ENCODE peak calls at places on chromosomes 1 and 21, in five cellular contexts. One of them, this sample, is unnamed.

GRCh38 chr1:229340496-229340895 is 2.4 kb downstream of the CCSAP start:
- DNase-seq in PC-9: no peak
- DNase-seq in fibroblast of lung: no peak
- DNase-seq in stomach: no peak
- DNase-seq in CD8-positive, alpha-beta memory T cell: no peak
- DNase-seq in this sample: no peak

GRCh38 chr1:203627819-203628184 is 1.2 kb downstream of the ATP2B4 start:
- DNase-seq in PC-9: no peak
- DNase-seq in fibroblast of lung: peak; percentile 49
- DNase-seq in stomach: peak; percentile 37
- DNase-seq in CD8-positive, alpha-beta memory T cell: no peak
- DNase-seq in this sample: no peak

GRCh38 chr21:35850029-35850428 is 210.3 kb downstream of the SETD4 start:
- DNase-seq in PC-9: no peak
- DNase-seq in fibroblast of lung: peak; percentile 52
- DNase-seq in stomach: no peak
- DNase-seq in CD8-positive, alpha-beta memory T cell: no peak
- DNase-seq in this sample: no peak

GRCh38 chr1:242243472-242243871 is 244.6 kb upstream of the MAP1LC3C start:
- DNase-seq in PC-9: no peak
- DNase-seq in fibroblast of lung: no peak
- DNase-seq in stomach: no peak
- DNase-seq in CD8-positive, alpha-beta memory T cell: no peak
- DNase-seq in this sample: no peak

GRCh38 chr1:20936216-20936615 is 149.1 kb upstream of the HP1BP3 start:
- DNase-seq in PC-9: no peak
- DNase-seq in fibroblast of lung: peak; percentile 6
- DNase-seq in stomach: no peak
- DNase-seq in CD8-positive, alpha-beta memory T cell: no peak
- DNase-seq in this sample: no peak

GRCh38 chr1:25198731-25199231 is 33.5 kb downstream of the SYF2 start:
- DNase-seq in PC-9: no peak
- DNase-seq in fibroblast of lung: peak; percentile 32
- DNase-seq in stomach: peak; percentile 72
- DNase-seq in CD8-positive, alpha-beta memory T cell: no peak
- DNase-seq in this sample: peak; percentile 21

GRCh38 chr21:45379171-45379900 is 25.6 kb upstream of the COL18A1 start:
- DNase-seq in PC-9: no peak
- DNase-seq in fibroblast of lung: no peak
- DNase-seq in stomach: no peak
- DNase-seq in CD8-positive, alpha-beta memory T cell: peak; percentile 15
- DNase-seq in this sample: no peak

GRCh38 chr1:31433396-31433930 is 20.4 kb downstream of the SERINC2 start:
- DNase-seq in PC-9: no peak
- DNase-seq in fibroblast of lung: no peak
- DNase-seq in stomach: peak; percentile 24
- DNase-seq in CD8-positive, alpha-beta memory T cell: no peak
- DNase-seq in this sample: no peak

GRCh38 chr1:16026723-16027484 is 5.1 kb downstream of the CLCNKA start:
- DNase-seq in PC-9: no peak
- DNase-seq in fibroblast of lung: no peak
- DNase-seq in stomach: peak; percentile 37
- DNase-seq in CD8-positive, alpha-beta memory T cell: no peak
- DNase-seq in this sample: no peak

GRCh38 chr1:9877962-9878361 is 32.1 kb downstream of the CTNNBIP1 start:
- DNase-seq in PC-9: peak; percentile 87
- DNase-seq in fibroblast of lung: no peak
- DNase-seq in stomach: peak; percentile 67
- DNase-seq in CD8-positive, alpha-beta memory T cell: peak; percentile 22
- DNase-seq in this sample: no peak

GRCh38 chr21:14877581-14878228 is 187.1 kb downstream of the NRIP1 start:
- DNase-seq in PC-9: peak; percentile 93
- DNase-seq in fibroblast of lung: peak; percentile 65
- DNase-seq in stomach: no peak
- DNase-seq in CD8-positive, alpha-beta memory T cell: no peak
- DNase-seq in this sample: no peak

GRCh38 chr1:27045973-27046558 is 33.4 kb upstream of the TENT5B start:
- DNase-seq in PC-9: no peak
- DNase-seq in fibroblast of lung: peak; percentile 60
- DNase-seq in stomach: peak; percentile 69
- DNase-seq in CD8-positive, alpha-beta memory T cell: peak; percentile 63
- DNase-seq in this sample: peak; percentile 58

GRCh38 chr1:213457097-213457680 is 406.1 kb downstream of the RPS6KC1 start:
- DNase-seq in PC-9: no peak
- DNase-seq in fibroblast of lung: no peak
- DNase-seq in stomach: no peak
- DNase-seq in CD8-positive, alpha-beta memory T cell: no peak
- DNase-seq in this sample: no peak

GRCh38 chr1:206030714-206031113 is 7.0 kb upstream of the CTSE start:
- DNase-seq in PC-9: peak; percentile 79
- DNase-seq in fibroblast of lung: peak; percentile 64
- DNase-seq in stomach: peak; percentile 82
- DNase-seq in CD8-positive, alpha-beta memory T cell: peak; percentile 62
- DNase-seq in this sample: peak; percentile 56

GRCh38 chr1:167412920-167413319 is 105.4 kb downstream of the CD247 start:
- DNase-seq in PC-9: no peak
- DNase-seq in fibroblast of lung: no peak
- DNase-seq in stomach: no peak
- DNase-seq in CD8-positive, alpha-beta memory T cell: no peak
- DNase-seq in this sample: no peak

GRCh38 chr1:167418397-167418796 is 99.9 kb downstream of the CD247 start:
- DNase-seq in PC-9: no peak
- DNase-seq in fibroblast of lung: no peak
- DNase-seq in stomach: no peak
- DNase-seq in CD8-positive, alpha-beta memory T cell: no peak
- DNase-seq in this sample: no peak

GRCh38 chr1:167420510-167420909 is 97.8 kb downstream of the CD247 start:
- DNase-seq in PC-9: no peak
- DNase-seq in fibroblast of lung: no peak
- DNase-seq in stomach: no peak
- DNase-seq in CD8-positive, alpha-beta memory T cell: no peak
- DNase-seq in this sample: no peak

GRCh38 chr1:167413328-167413727 is 105.0 kb downstream of the CD247 start:
- DNase-seq in PC-9: no peak
- DNase-seq in fibroblast of lung: no peak
- DNase-seq in stomach: no peak
- DNase-seq in CD8-positive, alpha-beta memory T cell: no peak
- DNase-seq in this sample: no peak

GRCh38 chr1:167416506-167416905 is 101.8 kb downstream of the CD247 start:
- DNase-seq in PC-9: peak; percentile 59
- DNase-seq in fibroblast of lung: no peak
- DNase-seq in stomach: no peak
- DNase-seq in CD8-positive, alpha-beta memory T cell: no peak
- DNase-seq in this sample: no peak
- H3K36me3 ChIP-seq in PC-9: peaks cover 5% of the 10 kb centered on the region
- H3K36me3 ChIP-seq in fibroblast of lung: peaks cover 2% of the 10 kb centered on the region
- H3K36me3 ChIP-seq in stomach: peaks cover 59% of the 10 kb centered on the region
- H3K36me3 ChIP-seq in CD8-positive, alpha-beta memory T cell: peaks cover 5% of the 10 kb centered on the region
- H3K36me3 ChIP-seq in this sample: peaks cover 10% of the 10 kb centered on the region

DNA sequence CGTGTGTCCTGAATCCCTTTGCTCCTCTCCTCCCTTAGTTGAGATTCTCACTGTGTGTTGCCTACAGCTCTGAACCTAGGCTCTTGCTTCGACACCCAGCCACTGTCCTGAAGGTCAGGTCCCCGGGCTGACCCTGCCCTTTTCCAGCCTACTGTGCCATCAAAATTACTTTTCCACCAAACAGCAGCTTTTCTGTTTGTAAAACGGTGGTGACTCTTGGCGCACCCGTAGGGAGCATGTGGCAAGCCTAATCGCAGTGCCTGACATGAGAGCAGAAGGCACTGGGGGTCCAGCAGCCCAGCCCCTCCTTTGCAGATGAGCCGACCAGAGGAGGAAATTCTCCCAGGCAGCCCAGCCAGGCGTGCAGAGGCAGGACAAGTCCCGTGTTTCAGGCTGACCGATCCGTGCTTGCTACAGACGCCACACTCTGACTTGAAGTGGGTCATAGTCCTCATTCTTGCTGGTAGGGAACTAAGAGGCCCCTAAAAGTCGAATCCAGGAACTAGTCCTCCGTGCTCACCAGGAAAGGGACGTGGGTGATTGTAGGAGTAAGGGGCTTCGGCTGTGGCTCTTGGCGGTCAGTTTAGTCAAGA is 6.8 kb downstream of the GPR137B start:
- DNase-seq in PC-9: no peak
- DNase-seq in fibroblast of lung: no peak
- DNase-seq in stomach: no peak
- DNase-seq in CD8-positive, alpha-beta memory T cell: no peak
- DNase-seq in this sample: no peak
- H3K27ac ChIP-seq in PC-9: no peak overlapping the region
- H3K27ac ChIP-seq in fibroblast of lung: no peak overlapping the region
- H3K27ac ChIP-seq in stomach: no peak overlapping the region
- H3K27ac ChIP-seq in CD8-positive, alpha-beta memory T cell: no peak overlapping the region
- H3K27ac ChIP-seq in this sample: no peak overlapping the region

DNA sequence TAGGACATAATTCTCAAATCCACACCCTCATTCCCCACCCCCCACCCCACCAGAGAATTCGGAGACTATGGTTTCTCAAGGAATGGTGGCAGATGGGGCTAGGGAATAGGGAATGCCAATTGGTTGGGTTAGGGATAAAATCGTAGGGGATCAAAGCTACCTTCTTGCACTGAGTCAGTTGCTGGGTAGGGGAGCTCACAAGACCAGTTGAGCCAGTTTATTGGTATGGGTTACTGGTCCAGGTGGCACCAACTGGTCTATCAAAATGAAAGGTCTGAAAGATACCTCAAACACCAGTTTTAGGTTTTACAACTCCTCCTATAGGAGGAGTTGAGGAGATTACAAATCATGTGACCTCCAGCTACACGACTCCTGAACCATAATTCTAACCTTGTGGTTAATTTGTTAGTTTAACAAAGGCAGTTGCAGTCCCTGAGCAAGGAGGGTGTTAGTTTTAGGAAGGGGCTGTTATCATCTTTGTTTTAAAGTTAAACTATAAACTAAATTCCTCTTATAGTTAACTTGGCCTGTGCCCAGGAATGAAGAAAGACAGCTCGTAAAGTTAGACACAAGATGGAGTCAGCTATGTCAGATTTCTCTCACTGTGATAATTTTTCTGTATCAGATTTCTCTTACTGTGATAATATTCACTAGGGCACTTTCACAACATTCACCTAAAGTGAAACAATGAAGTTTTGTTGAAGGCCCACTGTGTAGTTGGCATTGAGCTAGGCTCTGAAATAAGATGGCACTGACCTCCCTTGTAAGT is 2.5 kb downstream of the SHISAL2A start:
- DNase-seq in PC-9: peak; percentile 55
- DNase-seq in fibroblast of lung: no peak
- DNase-seq in stomach: no peak
- DNase-seq in CD8-positive, alpha-beta memory T cell: no peak
- DNase-seq in this sample: no peak
- H3K4me3 ChIP-seq in PC-9: no peak overlapping the region
- H3K4me3 ChIP-seq in fibroblast of lung: no peak overlapping the region
- H3K4me3 ChIP-seq in stomach: no peak overlapping the region
- H3K4me3 ChIP-seq in CD8-positive, alpha-beta memory T cell: peak overlapping the region; percentile 66
- H3K4me3 ChIP-seq in this sample: no peak overlapping the region

DNA sequence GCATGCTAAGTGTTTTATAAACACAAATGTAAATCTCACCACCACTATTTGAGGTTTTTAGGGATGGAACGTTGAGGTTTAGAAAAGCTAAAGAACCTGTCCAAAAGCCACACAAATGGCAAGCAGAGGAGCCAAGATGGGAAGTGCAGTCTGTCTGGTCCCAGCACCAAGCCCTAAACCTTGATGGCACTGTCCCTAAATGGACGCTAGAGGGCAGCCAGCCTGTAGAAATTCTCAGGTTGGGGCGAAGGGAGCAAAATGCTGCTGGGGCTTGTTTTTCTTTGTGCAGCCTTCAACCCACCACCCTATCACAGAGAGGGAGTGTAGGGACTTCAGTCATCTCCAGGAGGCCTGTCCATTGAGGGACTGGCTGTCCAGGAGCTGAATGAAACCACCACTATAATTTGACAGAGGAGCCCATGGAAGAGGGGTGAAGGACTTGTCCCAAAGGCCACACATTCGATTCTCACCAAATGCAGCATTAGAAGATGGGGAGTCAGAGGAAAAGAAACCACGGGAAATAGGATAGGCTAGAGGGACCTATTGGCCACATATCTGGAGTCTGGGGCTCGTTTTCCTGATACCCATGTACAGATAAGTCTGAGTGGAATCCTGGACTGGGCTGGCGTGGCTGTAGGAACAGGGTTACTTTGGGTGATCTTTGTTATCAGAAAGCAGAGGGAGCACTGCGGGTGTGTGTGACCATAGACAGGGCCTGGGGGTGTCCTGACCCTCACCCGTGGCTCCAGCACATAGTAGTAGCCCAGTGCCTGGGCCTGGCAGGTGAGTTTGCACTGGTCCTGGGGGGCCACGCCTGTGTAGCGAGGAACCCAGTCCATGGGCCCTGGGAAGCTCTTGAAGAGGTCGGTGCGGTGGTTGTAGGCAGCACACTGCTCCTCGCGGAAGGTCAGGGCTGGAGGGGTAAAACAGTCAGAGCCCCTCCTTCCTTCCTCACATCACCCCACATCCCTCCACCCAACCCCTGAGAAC is 6.1 kb downstream of the ADAMTS4 start:
- DNase-seq in PC-9: peak; percentile 38
- DNase-seq in fibroblast of lung: peak; percentile 47
- DNase-seq in stomach: peak; percentile 72
- DNase-seq in CD8-positive, alpha-beta memory T cell: peak; percentile 76
- DNase-seq in this sample: no peak
- H3K36me3 ChIP-seq in PC-9: no peaks in the 10 kb centered on the region
- H3K36me3 ChIP-seq in fibroblast of lung: peaks cover 16% of the 10 kb centered on the region
- H3K36me3 ChIP-seq in stomach: peaks cover 19% of the 10 kb centered on the region
- H3K36me3 ChIP-seq in CD8-positive, alpha-beta memory T cell: no peaks in the 10 kb centered on the region
- H3K36me3 ChIP-seq in this sample: no peaks in the 10 kb centered on the region

GRCh38 chr1:223763881-223764280 is 51.5 kb downstream of the CAPN2 start:
- DNase-seq in PC-9: no peak
- DNase-seq in fibroblast of lung: no peak
- DNase-seq in stomach: no peak
- DNase-seq in CD8-positive, alpha-beta memory T cell: no peak
- DNase-seq in this sample: no peak

GRCh38 chr1:223759273-223759672 is 46.9 kb downstream of the CAPN2 start:
- DNase-seq in PC-9: no peak
- DNase-seq in fibroblast of lung: no peak
- DNase-seq in stomach: no peak
- DNase-seq in CD8-positive, alpha-beta memory T cell: no peak
- DNase-seq in this sample: no peak

GRCh38 chr1:223761416-223761815 is 49.1 kb downstream of the CAPN2 start:
- DNase-seq in PC-9: no peak
- DNase-seq in fibroblast of lung: no peak
- DNase-seq in stomach: no peak
- DNase-seq in CD8-positive, alpha-beta memory T cell: no peak
- DNase-seq in this sample: no peak

GRCh38 chr1:223758734-223759133 is 46.4 kb downstream of the CAPN2 start:
- DNase-seq in PC-9: no peak
- DNase-seq in fibroblast of lung: no peak
- DNase-seq in stomach: no peak
- DNase-seq in CD8-positive, alpha-beta memory T cell: no peak
- DNase-seq in this sample: no peak

DNA sequence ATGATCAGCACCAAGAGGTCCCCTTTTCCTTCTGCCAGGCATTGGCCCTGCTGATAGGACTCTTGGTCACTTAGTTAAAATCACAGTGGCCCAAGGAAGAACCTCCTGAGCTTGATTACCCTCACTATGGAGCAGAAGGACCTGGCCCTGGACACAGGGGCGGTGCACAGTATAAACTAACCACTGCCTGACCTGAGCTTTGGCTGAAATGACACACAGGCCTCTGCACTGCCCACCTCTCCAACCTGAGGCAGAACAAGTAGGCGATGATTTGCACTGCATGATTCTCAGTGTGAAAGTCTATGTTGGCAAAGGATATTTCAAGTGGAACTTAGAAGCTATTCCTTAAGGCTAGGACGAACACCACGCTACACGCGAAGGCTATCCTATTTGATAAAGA is 48.5 kb downstream of the CAPN2 start:
- DNase-seq in PC-9: no peak
- DNase-seq in fibroblast of lung: no peak
- DNase-seq in stomach: no peak
- DNase-seq in CD8-positive, alpha-beta memory T cell: no peak
- DNase-seq in this sample: no peak
- H3K27ac ChIP-seq in PC-9: peak overlapping the region; percentile 13
- H3K27ac ChIP-seq in fibroblast of lung: no peak overlapping the region
- H3K27ac ChIP-seq in stomach: no peak overlapping the region
- H3K27ac ChIP-seq in CD8-positive, alpha-beta memory T cell: no peak overlapping the region
- H3K27ac ChIP-seq in this sample: no peak overlapping the region

This sample was measured in SJSA1.